ENCODE peak calls at places on chromosomes 16 and 17, in nine cellular contexts. M is mucosa of descending colon, G is endothelial cell, Y is AG04450, U is Caco-2, L is prostate gland, N is A673, I is heart left ventricle, E is GM23338. S is an unnamed sample.

GRCh38 chr16:57318240-57318970 is 33.9 kb upstream of the PLLP start:
- DNase-seq in U (peak), E (peak), M (no peak), N (no peak), Y (no peak), G (no peak), I (no peak), L (no peak), S (no peak)

GRCh38 chr16:87407511-87408112 is 15.5 kb downstream of the MAP1LC3B start:
- DNase-seq in Y (no peak), N (no peak), U (no peak), M (no peak), L (no peak), I (peak), E (no peak), G (no peak), S (no peak)

GRCh38 chr17:69512946-69513345 is 98.4 kb downstream of the MAP2K6 start:
- DNase-seq in N (no peak), G (no peak), I (no peak), M (no peak), E (no peak), L (no peak), U (no peak), Y (no peak), S (no peak)

GRCh38 chr17:72101526-72101925 is 19.3 kb upstream of the SOX9 start:
- DNase-seq in I (no peak), L (no peak), G (no peak), N (no peak), E (no peak), Y (no peak), U (no peak), M (no peak), S (no peak)

GRCh38 chr16:50884066-50884860 is 142.4 kb downstream of the CYLD start:
- DNase-seq in G (peak), L (no peak), I (no peak), U (no peak), N (peak), E (peak), M (peak), Y (no peak), S (peak)

GRCh38 chr16:81296631-81297030 is 18.1 kb upstream of the GAN start:
- DNase-seq in Y (no peak), G (no peak), E (peak), L (no peak), N (no peak), M (no peak), U (no peak), I (no peak), S (no peak)

GRCh38 chr16:88389621-88390160 is 6.9 kb downstream of the ZNF469 start:
- DNase-seq in L (no peak), G (no peak), I (no peak), Y (no peak), U (no peak), E (no peak), N (no peak), M (no peak), S (no peak)

GRCh38 chr16:68197250-68197649 is 38.7 kb downstream of the ESRP2 start:
- DNase-seq in I (no peak), M (no peak), G (no peak), U (no peak), E (no peak), Y (no peak), L (no peak), N (no peak), S (no peak)

GRCh38 chr17:60173304-60173807 is 23.6 kb downstream of the CA4 start:
- DNase-seq in E (no peak), N (peak), I (no peak), G (no peak), M (no peak), L (no peak), U (no peak), Y (no peak), S (no peak)

GRCh38 chr17:60901222-60901621 is 223.6 kb downstream of the BCAS3 start:
- DNase-seq in L (no peak), M (no peak), I (no peak), G (no peak), E (no peak), U (no peak), Y (no peak), N (no peak), S (no peak)

GRCh38 chr17:6374761-6375312 is 60.1 kb downstream of the AIPL1 start:
- DNase-seq in M (no peak), U (no peak), G (no peak), E (peak), L (no peak), I (no peak), N (peak), Y (no peak), S (peak)

GRCh38 chr17:44197980-44198720 is 1.5 kb downstream of the ATXN7L3 start:
- DNase-seq in E (peak), G (no peak), I (no peak), N (peak), U (no peak), L (peak), M (no peak), Y (no peak), S (peak)

GRCh38 chr16:75002474-75002873 is 3.6 kb downstream of the ZNRF1 start:
- DNase-seq in G (no peak), E (no peak), N (no peak), Y (no peak), I (no peak), M (no peak), L (no peak), U (no peak), S (no peak)

GRCh38 chr16:88455610-88456355 is 2.7 kb downstream of the ZFPM1 start:
- DNase-seq in U (peak), G (peak), I (no peak), E (peak), Y (no peak), N (peak), M (peak), L (no peak), S (peak)

GRCh38 chr16:80997139-80997798 is 9.4 kb downstream of the CMC2 start:
- DNase-seq in L (no peak), U (no peak), N (peak), E (no peak), Y (no peak), M (no peak), G (no peak), I (no peak), S (peak)

GRCh38 chr17:81397314-81398169 is 2.3 kb downstream of the BAHCC1 start:
- DNase-seq in M (peak), Y (no peak), G (peak), U (peak), E (peak), L (no peak), N (peak), I (no peak), S (no peak)

GRCh38 chr17:73304438-73304837 is 7.4 kb downstream of the CDC42EP4 start:
- DNase-seq in L (no peak), E (no peak), U (no peak), M (no peak), G (no peak), I (no peak), Y (no peak), N (no peak), S (no peak)
- TF ChIP-seq CTCF in L (no peak), E (no peak), U (no peak), M (no peak), G (no peak), I (no peak), Y (no peak), N (no peak), S (no peak)

DNA sequence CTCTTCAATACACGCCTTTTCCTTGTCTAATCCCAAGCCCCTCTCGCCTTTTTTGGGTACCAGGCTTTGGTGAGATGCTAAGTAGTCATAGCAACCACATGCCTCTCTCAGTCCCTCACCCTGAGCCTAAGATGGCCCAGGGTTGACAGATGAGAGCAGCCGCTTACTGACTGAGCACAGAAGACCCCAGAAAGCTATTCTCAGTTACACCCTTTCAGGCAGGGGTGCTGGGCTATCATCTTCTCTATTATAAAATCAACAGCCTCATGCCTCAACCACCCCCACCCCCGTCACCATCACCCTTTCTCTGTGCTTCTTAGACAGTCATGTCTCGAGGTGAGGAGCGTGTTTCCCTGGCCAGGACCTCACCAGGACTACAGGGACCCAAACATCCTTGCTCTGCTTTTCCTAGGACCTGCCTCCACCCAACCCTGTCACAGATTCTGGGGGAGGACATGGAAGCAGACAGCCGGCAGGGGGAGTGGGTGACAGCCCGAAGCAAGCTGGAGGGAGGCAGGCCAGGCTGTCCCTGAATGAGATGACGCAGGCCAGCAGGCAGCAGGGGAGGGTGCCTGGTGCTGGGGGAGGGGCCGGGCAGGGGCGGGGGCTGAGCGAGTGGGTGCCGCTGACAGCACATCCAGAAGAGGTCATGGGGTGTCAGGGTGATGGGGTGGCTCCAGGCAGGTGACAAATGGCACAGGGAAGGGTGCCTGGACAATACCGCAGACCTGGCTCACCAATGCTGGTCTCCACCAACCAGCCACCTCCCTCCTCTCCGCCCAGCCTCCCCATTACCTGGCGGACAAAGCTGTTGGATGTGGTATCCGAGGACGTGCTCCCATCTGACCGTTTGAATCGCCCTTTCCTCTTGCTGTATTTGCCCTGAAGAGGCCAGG is 3.1 kb downstream of the CACNB1 start:
- DNase-seq in G (peak), N (peak), I (peak), Y (no peak), E (peak), L (no peak), U (peak), M (no peak), S (no peak)
- TF ChIP-seq CTCF in G (no peak), N (peak), I (peak), Y (peak), E (peak), L (no peak), U (no peak), M (no peak), S (no peak)

GRCh38 chr16:19914877-19915276 is 30.2 kb upstream of the GPRC5B start:
- DNase-seq in Y (no peak), L (no peak), N (no peak), U (no peak), M (no peak), G (no peak), I (no peak), E (no peak), S (no peak)

GRCh38 chr16:19912445-19913305 is 28.0 kb upstream of the GPRC5B start:
- DNase-seq in L (no peak), Y (no peak), M (no peak), N (no peak), G (no peak), I (no peak), E (no peak), U (no peak), S (no peak)

GRCh38 chr16:19919142-19919541 is 34.5 kb upstream of the GPRC5B start:
- DNase-seq in M (no peak), G (no peak), U (no peak), I (no peak), N (no peak), E (no peak), L (no peak), Y (no peak), S (no peak)

GRCh38 chr16:19913306-19913717 is 28.7 kb upstream of the GPRC5B start:
- DNase-seq in U (no peak), G (no peak), E (no peak), L (no peak), N (no peak), M (no peak), I (no peak), Y (no peak), S (no peak)

GRCh38 chr16:19916064-19916463 is 31.4 kb upstream of the GPRC5B start:
- DNase-seq in G (no peak), E (no peak), L (no peak), I (no peak), U (no peak), M (no peak), N (no peak), Y (no peak), S (no peak)
- TF ChIP-seq CTCF in G (no peak), E (no peak), L (no peak), I (no peak), U (no peak), M (no peak), N (no peak), Y (no peak), S (no peak)

GRCh38 chr16:85057212-85057889 is 29.8 kb downstream of the KIAA0513 start:
- DNase-seq in U (peak), N (no peak), M (no peak), L (no peak), G (no peak), I (no peak), E (peak), Y (no peak), S (peak)
- TF ChIP-seq CTCF in U (peak), N (no peak), M (no peak), L (no peak), G (no peak), I (no peak), E (peak), Y (peak), S (peak)

GRCh38 chr16:11625769-11626168 is 39.0 kb upstream of the LITAF start:
- DNase-seq in G (no peak), M (no peak), L (no peak), N (no peak), E (no peak), Y (no peak), I (no peak), U (no peak), S (no peak)

GRCh38 chr16:11627292-11627663 is 40.6 kb upstream of the LITAF start:
- DNase-seq in E (no peak), I (no peak), N (no peak), G (no peak), L (no peak), M (no peak), U (no peak), Y (no peak), S (no peak)

GRCh38 chr16:11624205-11624604 is 37.5 kb upstream of the LITAF start:
- DNase-seq in G (no peak), L (no peak), Y (no peak), N (no peak), E (no peak), I (no peak), M (no peak), U (no peak), S (no peak)

GRCh38 chr16:11626657-11627291 is 40.1 kb upstream of the LITAF start:
- DNase-seq in E (no peak), M (no peak), I (no peak), G (no peak), L (no peak), N (no peak), U (no peak), Y (no peak), S (no peak)

DNA sequence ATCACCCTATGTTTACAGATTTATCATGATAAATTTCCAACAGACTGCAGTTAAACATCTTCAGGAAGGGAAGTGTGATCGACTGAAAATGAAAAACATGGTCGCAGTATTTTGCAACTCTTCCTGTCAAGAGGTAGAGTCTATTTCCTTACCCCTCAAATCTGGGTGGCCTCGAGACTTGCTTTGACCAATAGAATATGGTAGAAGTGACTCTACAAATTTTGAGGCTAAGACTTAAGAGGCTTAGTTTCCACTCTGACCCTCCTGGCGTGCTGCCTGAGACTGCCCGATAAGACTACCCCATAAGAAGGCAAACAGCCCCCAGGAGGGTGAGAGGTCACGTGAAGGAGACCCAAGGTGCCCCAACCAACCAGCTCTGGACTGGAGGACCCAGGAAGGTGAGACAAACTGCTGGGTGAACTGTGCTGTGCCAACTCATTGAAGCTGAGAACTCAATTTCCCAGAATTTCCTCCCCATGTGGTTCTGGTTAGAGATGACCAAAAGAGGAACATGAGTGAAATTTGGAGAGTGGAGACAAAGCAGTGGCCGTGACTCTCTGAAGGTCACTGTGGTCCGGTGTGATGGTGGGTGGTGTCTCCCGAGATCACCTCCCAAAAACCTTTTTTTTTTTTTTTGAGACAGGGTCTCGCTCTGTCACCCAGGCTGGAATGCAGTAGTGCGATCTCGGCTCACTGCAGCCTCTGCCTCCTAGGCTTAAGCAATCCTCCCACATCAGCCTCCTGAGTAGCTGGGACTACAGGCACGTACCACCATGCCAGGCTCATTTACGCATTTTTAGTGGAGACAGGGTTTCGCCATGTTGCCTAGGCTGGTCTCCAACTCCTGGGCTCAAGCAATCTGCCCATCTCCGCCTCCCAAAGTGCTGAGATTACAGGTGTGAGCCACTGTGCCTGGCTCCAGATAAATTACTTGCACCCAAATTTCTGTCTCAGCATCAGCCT is 38.2 kb upstream of the LITAF start:
- DNase-seq in I (no peak), N (no peak), L (no peak), E (no peak), Y (no peak), M (no peak), G (no peak), U (no peak), S (no peak)
- TF ChIP-seq CTCF in I (no peak), N (no peak), L (no peak), E (no peak), Y (no peak), M (no peak), G (no peak), U (no peak), S (no peak)

DNA sequence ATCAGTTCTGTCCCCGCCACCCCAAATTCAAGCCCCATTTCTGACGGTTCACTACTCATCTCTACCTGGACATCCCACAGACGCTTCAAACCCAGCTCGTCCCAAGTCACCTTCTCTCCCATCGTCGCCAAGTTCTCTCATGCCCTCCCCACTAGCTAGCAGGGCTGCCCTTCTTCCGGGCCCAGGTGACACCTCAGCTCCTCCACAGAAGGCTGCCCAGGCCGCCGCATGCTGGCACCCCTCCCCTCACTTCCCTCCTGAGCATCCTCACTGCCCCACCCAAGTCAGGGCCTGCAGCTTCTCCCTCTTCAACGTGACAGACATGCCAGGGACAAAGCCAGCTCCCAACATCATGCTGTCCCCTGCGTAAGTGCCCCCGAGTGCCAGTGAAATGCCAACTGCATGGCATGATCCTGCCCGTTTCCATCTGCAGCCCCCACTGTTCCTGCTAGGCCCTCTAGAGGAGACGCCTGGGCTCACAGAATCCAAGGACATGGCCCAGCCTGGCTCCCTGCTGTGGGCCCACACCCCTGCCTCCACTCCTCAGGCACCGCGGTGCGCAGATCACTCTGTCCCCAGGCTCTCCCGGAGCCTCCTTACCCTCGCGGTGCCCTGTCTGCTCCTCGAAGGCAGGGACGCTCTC is 5.9 kb downstream of the CYB561 start:
- DNase-seq in G (no peak), U (no peak), N (no peak), M (peak), Y (no peak), I (no peak), E (no peak), L (no peak), S (no peak)
- TF ChIP-seq CTCF in G (no peak), U (no peak), N (no peak), M (no peak), Y (no peak), I (peak), E (peak), L (no peak), S (no peak)

S was measured in GM13977.